ENCODE peak calls at places on chromosomes 3 and 15, in ten cellular contexts. D is stimulated activated CD8-positive, alpha-beta memory T cell treated with anti-CD3 and anti-CD28 coated beads, Interleukin-4, amount 100 ng/mL, for 4 hours; W is cerebellum; Q is ACHN; H is GM23248; F is NCI-H1436 treated with DMSO at 0.1 percent for 48 hours; G is naive thymus-derived CD4-positive, alpha-beta T cell; M is AML-193; V is NCI-H69; T is progenitor cell of endocrine pancreas. S is an unnamed sample.

GRCh38 chr3:35760147-35760546 is 120.8 kb downstream of the ARPP21 start:
- DNase-seq in D (no peak), W (peak), Q (no peak), H (no peak), F (no peak), G (no peak), M (no peak), V (no peak), T (no peak), S (no peak)

GRCh38 chr15:51750942-51751686 is at the start of gene TMOD2:
- DNase-seq in D (no peak), W (peak), Q (peak), H (peak), F (no peak), G (peak), M (no peak), V (peak), T (peak), S (peak)

GRCh38 chr3:8490079-8490552 is 11.5 kb upstream of the LMCD1 start:
- DNase-seq in D (no peak), W (no peak), Q (peak), H (peak), F (no peak), G (no peak), M (no peak), V (peak), T (no peak), S (no peak)

GRCh38 chr15:43518073-43518761 is 809 bp downstream of the MAP1A start:
- DNase-seq in D (no peak), W (peak), Q (no peak), H (peak), F (peak), G (no peak), M (no peak), V (peak), T (no peak), S (no peak)

GRCh38 chr3:135556184-135556583 is 409.3 kb upstream of the PPP2R3A start:
- DNase-seq in D (no peak), W (no peak), Q (no peak), H (peak), F (no peak), G (no peak), M (no peak), V (no peak), T (no peak), S (no peak)

GRCh38 chr3:142943349-142943748 is 20.1 kb downstream of the PAQR9 start:
- DNase-seq in D (no peak), W (no peak), Q (no peak), H (no peak), F (no peak), G (no peak), M (no peak), V (no peak), T (no peak), S (no peak)

GRCh38 chr15:81160312-81161214 is 26.5 kb downstream of the CFAP161 start:
- DNase-seq in D (no peak), W (no peak), Q (no peak), H (peak), F (no peak), G (no peak), M (no peak), V (peak), T (no peak), S (no peak)

GRCh38 chr3:123787133-123787532 is 97.0 kb downstream of the MYLK start:
- DNase-seq in D (no peak), W (no peak), Q (no peak), H (no peak), F (no peak), G (no peak), M (no peak), V (no peak), T (no peak), S (no peak)

GRCh38 chr3:150286390-150287147 is 121.5 kb upstream of the TSC22D2 start:
- DNase-seq in D (no peak), W (peak), Q (peak), H (peak), F (peak), G (peak), M (peak), V (peak), T (no peak), S (no peak)

GRCh38 chr3:122318620-122319019 is 6.4 kb upstream of the CSTA start:
- DNase-seq in D (no peak), W (no peak), Q (no peak), H (peak), F (no peak), G (no peak), M (no peak), V (no peak), T (no peak), S (no peak)

GRCh38 chr3:126170073-126170916 is 10.1 kb downstream of the ALDH1L1 start:
- DNase-seq in D (no peak), W (no peak), Q (no peak), H (no peak), F (no peak), G (no peak), M (no peak), V (no peak), T (no peak), S (no peak)

GRCh38 chr15:66948294-66948693 is 117.1 kb upstream of the SMAD3 start:
- DNase-seq in D (no peak), W (no peak), Q (no peak), H (peak), F (no peak), G (no peak), M (no peak), V (no peak), T (no peak), S (no peak)

GRCh38 chr15:39216816-39217215 is 364.1 kb upstream of the THBS1 start:
- DNase-seq in D (no peak), W (no peak), Q (no peak), H (no peak), F (no peak), G (no peak), M (no peak), V (no peak), T (no peak), S (no peak)

GRCh38 chr3:105537371-105538075 is 170.8 kb downstream of the ALCAM start:
- DNase-seq in D (no peak), W (no peak), Q (no peak), H (peak), F (no peak), G (no peak), M (no peak), V (no peak), T (no peak), S (no peak)

GRCh38 chr3:28777806-28778475 is 429.3 kb upstream of the AZI2 start:
- DNase-seq in D (no peak), W (no peak), Q (no peak), H (no peak), F (no peak), G (no peak), M (no peak), V (no peak), T (no peak), S (no peak)

GRCh38 chr15:56699743-56700142 is 33.6 kb downstream of the ZNF280D start:
- DNase-seq in D (no peak), W (no peak), Q (no peak), H (no peak), F (no peak), G (no peak), M (no peak), V (no peak), T (no peak), S (no peak)

GRCh38 chr15:99434506-99435137 is 131.2 kb upstream of the MEF2A start:
- DNase-seq in D (no peak), W (no peak), Q (no peak), H (no peak), F (no peak), G (no peak), M (no peak), V (no peak), T (no peak), S (no peak)

GRCh38 chr15:90711418-90711824 is 5.7 kb upstream of the BLM start:
- DNase-seq in D (no peak), W (no peak), Q (no peak), H (no peak), F (peak), G (no peak), M (no peak), V (peak), T (no peak), S (no peak)

GRCh38 chr3:176848431-176849214 is 348.7 kb downstream of the TBL1XR1 start:
- DNase-seq in D (no peak), W (no peak), Q (no peak), H (peak), F (no peak), G (no peak), M (no peak), V (no peak), T (no peak), S (no peak)

GRCh38 chr3:196995646-196996355 is 27.2 kb upstream of the PIGZ start:
- DNase-seq in D (no peak), W (peak), Q (no peak), H (peak), F (no peak), G (no peak), M (no peak), V (peak), T (no peak), S (no peak)

GRCh38 chr15:85421116-85421925 is 40.9 kb downstream of the AKAP13 start:
- DNase-seq in D (no peak), W (no peak), Q (no peak), H (peak), F (no peak), G (no peak), M (no peak), V (no peak), T (no peak), S (no peak)

GRCh38 chr3:30342319-30343060 is 263.9 kb upstream of the TGFBR2 start:
- DNase-seq in D (no peak), W (no peak), Q (peak), H (peak), F (no peak), G (no peak), M (no peak), V (peak), T (no peak), S (no peak)

GRCh38 chr15:56933420-56934210 is 15.2 kb downstream of the TCF12 start:
- DNase-seq in D (no peak), W (no peak), Q (no peak), H (no peak), F (no peak), G (no peak), M (no peak), V (no peak), T (no peak), S (no peak)

GRCh38 chr3:43155464-43156121 is 49.7 kb upstream of the POMGNT2 start:
- DNase-seq in D (no peak), W (no peak), Q (peak), H (peak), F (no peak), G (no peak), M (no peak), V (peak), T (peak), S (no peak)

GRCh38 chr15:41568350-41569017 is 9.5 kb downstream of the TYRO3 start:
- DNase-seq in D (no peak), W (no peak), Q (no peak), H (no peak), F (no peak), G (no peak), M (no peak), V (no peak), T (peak), S (no peak)

GRCh38 chr15:82890338-82891024 is 62.0 kb downstream of the HOMER2 start:
- DNase-seq in D (no peak), W (no peak), Q (no peak), H (peak), F (no peak), G (no peak), M (no peak), V (no peak), T (no peak), S (no peak)

GRCh38 chr3:42300013-42300412 is 34.0 kb upstream of the CCK start:
- DNase-seq in D (no peak), W (no peak), Q (peak), H (peak), F (no peak), G (peak), M (peak), V (no peak), T (peak), S (no peak)

GRCh38 chr3:148532326-148532725 is 165.4 kb upstream of the AGTR1 start:
- DNase-seq in D (no peak), W (no peak), Q (no peak), H (no peak), F (no peak), G (no peak), M (no peak), V (no peak), T (no peak), S (no peak)

GRCh38 chr15:90881978-90882721 is 2.2 kb upstream of the FES start:
- DNase-seq in D (no peak), W (no peak), Q (no peak), H (no peak), F (no peak), G (no peak), M (no peak), V (no peak), T (no peak), S (no peak)